ENCODE peak calls at places on chromosomes 7 and 10, in eight cellular contexts. X, F, H, P, R, J, N and I are unnamed samples.

GRCh38 chr10:126243976-126244375 is 144.3 kb downstream of the ADAM12 start:
- DNase-seq in J (no peak), H (no peak), F (no peak), N (no peak), R (no peak), X (no peak), P (no peak), I (no peak)

GRCh38 chr10:112330607-112331160 is 43.2 kb upstream of the ACSL5 start:
- DNase-seq in P (no peak), H (no peak), F (no peak), R (no peak), X (no peak), J (no peak), N (no peak), I (no peak)

GRCh38 chr7:150390206-150390605 is 11.1 kb downstream of the ZNF775 start:
- DNase-seq in H (peak), P (no peak), N (no peak), F (peak), J (no peak), X (no peak), R (no peak), I (no peak)

GRCh38 chr7:157619753-157620525 is 283.1 kb downstream of the DNAJB6 start:
- DNase-seq in H (no peak), N (peak), X (no peak), P (no peak), F (no peak), R (no peak), J (no peak), I (no peak)

GRCh38 chr7:16999541-17000266 is 117.9 kb upstream of the AGR3 start:
- DNase-seq in H (no peak), X (no peak), F (no peak), N (no peak), R (no peak), P (no peak), J (no peak), I (no peak)

GRCh38 chr10:84310470-84310869 is 17.9 kb upstream of the CCSER2 start:
- DNase-seq in R (no peak), X (no peak), H (no peak), N (no peak), F (no peak), J (no peak), P (no peak), I (no peak)

GRCh38 chr10:98916751-98917150 is 318.9 kb downstream of the HPSE2 start:
- DNase-seq in X (no peak), N (no peak), P (no peak), R (no peak), H (no peak), J (no peak), F (no peak), I (no peak)

GRCh38 chr7:8204674-8205377 is 57.1 kb downstream of the ICA1 start:
- DNase-seq in H (no peak), R (no peak), J (no peak), N (no peak), F (no peak), P (no peak), X (no peak), I (no peak)

GRCh38 chr10:5640036-5640435 is 26.4 kb downstream of the ASB13 start:
- DNase-seq in F (no peak), X (no peak), J (no peak), P (no peak), N (no peak), R (no peak), H (no peak), I (no peak)

GRCh38 chr7:2018786-2019692 is 213.7 kb downstream of the MAD1L1 start:
- DNase-seq in J (peak), H (peak), F (peak), N (peak), R (no peak), X (no peak), P (peak), I (no peak)

GRCh38 chr10:30282226-30282625 is 66.9 kb downstream of the MTPAP start:
- DNase-seq in H (no peak), N (no peak), P (no peak), F (no peak), J (no peak), R (no peak), X (no peak), I (no peak)

GRCh38 chr7:66281678-66282593 is 76.8 kb downstream of the TPST1 start:
- DNase-seq in X (no peak), J (peak), H (no peak), R (no peak), F (peak), P (peak), N (peak), I (peak)

GRCh38 chr10:130109796-130110235 is 814 bp downstream of the C10orf143 start:
- DNase-seq in J (peak), P (no peak), R (peak), H (peak), N (peak), X (peak), F (no peak), I (peak)

GRCh38 chr7:51299391-51300133 is 17.0 kb downstream of the COBL start:
- DNase-seq in X (no peak), H (no peak), F (no peak), J (no peak), P (no peak), R (no peak), N (peak), I (no peak)

GRCh38 chr10:12534824-12535223 is 185.5 kb downstream of the CAMK1D start:
- DNase-seq in J (no peak), N (no peak), X (no peak), P (no peak), R (no peak), F (no peak), H (no peak), I (no peak)

GRCh38 chr7:41328544-41328943 is 374.3 kb downstream of the INHBA start:
- DNase-seq in X (no peak), H (no peak), R (no peak), J (no peak), F (no peak), P (no peak), N (no peak), I (no peak)

GRCh38 chr10:112585052-112585451 is 138.0 kb downstream of the VTI1A start:
- DNase-seq in H (no peak), N (peak), F (no peak), P (peak), X (no peak), R (peak), J (no peak), I (no peak)

GRCh38 chr7:142800103-142800502 is 29.3 kb downstream of the PRSS2 start:
- DNase-seq in J (no peak), H (no peak), N (no peak), F (no peak), X (no peak), P (no peak), R (no peak), I (no peak)

GRCh38 chr7:7191137-7191536 is 8.8 kb downstream of the C1GALT1 start:
- DNase-seq in P (no peak), R (no peak), F (no peak), H (no peak), J (no peak), N (no peak), X (no peak), I (no peak)

GRCh38 chr7:20954711-20955641 is 168.3 kb upstream of the SP8 start:
- DNase-seq in P (no peak), X (no peak), F (no peak), N (no peak), H (no peak), J (no peak), R (no peak), I (no peak)

GRCh38 chr7:73521636-73522080 is 435 bp downstream of the BAZ1B start:
- DNase-seq in N (peak), F (no peak), J (no peak), X (peak), P (peak), H (no peak), R (peak), I (no peak)

DNA sequence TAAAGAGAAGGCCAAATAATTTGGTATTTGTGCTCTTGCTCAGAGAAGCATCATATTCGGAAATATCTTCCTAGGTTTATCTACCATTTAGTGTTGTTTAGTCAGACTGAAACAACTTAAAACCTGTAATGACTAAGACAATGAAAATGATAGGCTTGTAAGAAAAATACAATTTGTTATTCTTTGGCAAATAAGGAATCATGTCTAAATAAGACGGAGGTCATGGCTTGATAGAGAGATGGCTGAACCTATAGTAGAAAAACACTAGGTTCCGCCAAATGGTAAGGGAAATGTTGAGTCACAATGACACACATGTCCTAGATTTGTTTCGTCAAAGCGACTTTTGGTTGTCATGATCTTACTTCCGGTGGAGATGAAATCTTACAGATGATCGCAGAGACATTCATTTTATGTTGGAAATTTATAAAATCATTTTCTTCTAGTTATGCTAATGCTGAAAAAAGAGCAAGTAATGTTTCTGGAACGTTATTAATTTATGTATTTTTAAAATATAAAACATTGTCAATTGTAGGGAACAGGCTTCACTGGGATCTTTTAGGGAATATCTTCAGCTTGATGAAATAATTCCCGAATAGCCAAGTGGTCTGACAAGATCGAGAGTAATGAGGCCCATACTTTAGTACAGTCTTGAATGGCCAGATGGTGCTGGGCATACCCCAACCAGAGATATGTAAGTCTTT is 1.0 kb downstream of the SRGN start:
- DNase-seq in J (no peak), P (peak), R (peak), X (no peak), F (no peak), H (no peak), N (no peak), I (no peak)
- TF ChIP-seq POLR2A in J (no peak), P (no peak), R (no peak), X (peak), F (peak), H (no peak), N (peak), I (peak)

DNA sequence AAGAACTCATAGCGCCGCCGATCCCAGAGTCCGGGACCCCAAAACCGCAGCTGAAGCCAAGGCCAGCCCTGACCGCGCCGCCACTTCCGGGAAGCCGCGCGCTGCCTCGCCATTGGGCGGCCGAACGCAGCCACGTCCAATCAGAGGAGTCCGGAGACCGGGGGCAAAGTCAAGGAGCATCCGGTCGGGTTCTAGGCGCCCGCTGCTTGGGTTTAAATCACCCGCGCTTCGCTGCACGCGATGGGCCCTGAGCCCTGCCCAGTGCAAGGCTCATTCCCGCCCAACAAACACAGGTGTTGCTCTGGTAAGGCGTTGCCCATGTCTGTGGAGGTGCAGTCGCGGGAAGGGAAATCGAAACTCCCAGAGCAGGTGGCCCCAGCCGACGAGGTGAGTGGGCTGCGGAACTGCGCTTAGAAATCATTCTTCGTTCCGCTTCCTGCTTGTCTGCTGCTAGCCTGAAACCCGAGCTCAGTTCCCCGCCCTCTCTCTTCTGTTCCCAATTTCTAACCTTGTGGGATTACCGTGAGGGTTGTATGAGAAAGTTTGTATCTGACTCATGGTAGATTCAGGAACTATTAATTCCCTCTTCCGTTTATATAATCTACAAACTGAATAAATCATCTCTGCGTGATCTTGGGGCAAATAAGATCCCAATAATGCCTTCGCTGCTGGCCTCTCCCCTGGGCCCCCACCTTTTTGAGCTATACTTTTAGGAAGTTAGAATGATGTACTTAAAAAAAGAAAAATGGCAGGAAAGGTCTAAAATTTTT is at the start of gene DCLRE1C:
- DNase-seq in F (peak), N (peak), H (peak), R (peak), P (peak), X (peak), J (peak), I (peak)
- TF ChIP-seq POLR2A in F (no peak), N (peak), H (no peak), R (peak), P (peak), X (peak), J (no peak), I (peak)

GRCh38 chr10:79380125-79380917 is 33.1 kb downstream of the PPIF start:
- DNase-seq in J (no peak), H (peak), N (peak), R (no peak), X (peak), P (no peak), F (no peak), I (peak)

GRCh38 chr10:79378383-79378646 is 31.0 kb downstream of the PPIF start:
- DNase-seq in F (peak), J (no peak), P (no peak), N (no peak), H (no peak), R (no peak), X (no peak), I (no peak)

GRCh38 chr10:79378647-79379511 is 31.6 kb downstream of the PPIF start:
- DNase-seq in N (peak), H (peak), J (peak), P (no peak), X (no peak), R (no peak), F (peak), I (no peak)

GRCh38 chr10:79380918-79381775 is 33.9 kb downstream of the PPIF start:
- DNase-seq in H (no peak), R (no peak), N (peak), J (no peak), P (no peak), F (peak), X (no peak), I (no peak)

GRCh38 chr10:79379512-79380124 is 32.3 kb downstream of the PPIF start:
- DNase-seq in N (peak), P (no peak), F (peak), H (peak), R (no peak), J (peak), X (no peak), I (peak)
- TF ChIP-seq POLR2A in N (no peak), P (no peak), F (no peak), H (no peak), R (no peak), J (no peak), X (no peak), I (no peak)

GRCh38 chr7:100539436-100540006 is 518 bp downstream of the AGFG2 start:
- DNase-seq in F (no peak), H (no peak), J (no peak), P (no peak), R (no peak), X (no peak), N (peak), I (no peak)

GRCh38 chr7:100538348-100538653 is 702 bp upstream of the AGFG2 start:
- DNase-seq in F (no peak), R (no peak), X (no peak), H (no peak), J (no peak), N (no peak), P (no peak), I (no peak)

GRCh38 chr7:100543586-100543985 is 4.6 kb downstream of the AGFG2 start:
- DNase-seq in H (no peak), N (no peak), P (no peak), F (no peak), R (no peak), J (no peak), X (no peak), I (no peak)

GRCh38 chr7:100540073-100540723 is 1.2 kb downstream of the AGFG2 start:
- DNase-seq in P (no peak), F (no peak), H (no peak), R (peak), J (no peak), N (no peak), X (no peak), I (no peak)

GRCh38 chr7:100538654-100539435 is at the start of gene AGFG2:
- DNase-seq in F (peak), N (peak), J (peak), P (peak), R (peak), X (peak), H (peak), I (peak)
- TF ChIP-seq POLR2A in F (no peak), N (peak), J (peak), P (peak), R (peak), X (peak), H (peak), I (peak)

DNA sequence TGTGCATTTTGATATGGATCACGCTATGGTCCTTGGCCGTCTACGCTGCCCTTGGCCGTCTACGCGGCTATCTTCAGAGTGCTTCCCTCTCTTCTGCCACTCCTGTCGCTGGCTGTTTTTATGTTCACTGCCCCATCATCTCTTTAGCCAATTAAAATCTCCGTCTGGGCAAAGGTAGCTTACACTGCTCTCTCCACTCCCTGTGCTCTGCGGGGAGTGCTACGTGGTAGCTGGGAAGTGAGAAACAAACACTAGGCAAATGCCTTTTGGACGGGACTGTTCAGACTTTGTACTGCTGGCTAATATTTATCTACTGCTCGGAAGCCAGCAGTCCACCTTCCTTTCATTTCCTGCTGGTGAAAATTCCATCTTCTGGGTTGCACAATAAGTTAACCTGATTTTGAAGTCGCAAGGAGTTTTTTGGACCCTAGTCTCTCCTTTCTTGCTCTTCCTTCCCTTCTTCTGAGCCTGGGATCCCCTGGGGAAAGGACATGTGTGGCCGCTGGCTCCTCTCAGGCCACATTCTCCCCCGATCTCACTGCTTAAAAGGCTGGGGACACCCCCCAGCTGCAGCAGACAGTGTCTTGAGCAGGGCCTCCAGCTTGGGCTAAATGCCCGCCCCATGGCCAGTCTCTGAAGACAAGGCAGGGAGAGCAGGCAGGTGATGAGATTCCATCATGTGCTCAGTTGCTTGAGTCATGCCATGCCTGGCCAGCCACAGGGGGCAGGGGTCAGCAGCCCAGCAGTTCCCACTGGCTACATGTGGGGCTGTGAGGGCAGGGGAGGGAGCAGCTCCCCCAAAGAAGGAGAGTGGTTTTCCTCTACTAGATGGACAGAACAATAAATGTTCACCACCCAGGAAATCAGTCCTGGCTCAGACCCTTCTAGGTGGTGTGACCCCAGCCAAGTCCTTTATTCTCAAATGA is 25.5 kb upstream of the RBM33 start:
- DNase-seq in R (peak), X (no peak), H (no peak), P (peak), J (no peak), N (no peak), F (peak), I (no peak)
- TF ChIP-seq POLR2A in R (peak), X (no peak), H (no peak), P (no peak), J (no peak), N (no peak), F (no peak), I (no peak)

GRCh38 chr7:102005933-102006332 is 188.5 kb downstream of the CUX1 start:
- DNase-seq in R (no peak), J (no peak), F (no peak), H (no peak), X (no peak), P (no peak), N (no peak), I (no peak)
- TF ChIP-seq POLR2A in R (no peak), J (no peak), F (no peak), H (no peak), X (no peak), P (no peak), N (no peak), I (no peak)